ENCODE peak calls at places on chromosomes 13 and 19, in six cellular contexts. V is A549, I is right lobe of liver, R is upper lobe of left lung, M is IMR-90, N is heart left ventricle. Z is an unnamed sample. For H3K4me1, the result is how much of the 10 kb centered on the place peaks cover.

GRCh38 chr13:27792393-27793218 is at the start of gene GSX1:
- ATAC-seq in V (peak), I (peak), R (peak), M (peak), N (peak), Z (peak)

GRCh38 chr13:45299194-45299593 is 41.8 kb downstream of the TPT1 start:
- ATAC-seq in V (no peak), I (peak), R (no peak), M (no peak), N (no peak), Z (no peak)

GRCh38 chr13:112781881-112782361 is 92.1 kb downstream of the ATP11A start:
- ATAC-seq in V (no peak), I (peak), R (no peak), M (no peak), N (peak), Z (no peak)

GRCh38 chr19:5782322-5782721 is 2.2 kb downstream of the PRR22 start:
- ATAC-seq in V (peak), I (peak), R (no peak), M (no peak), N (no peak), Z (no peak)

GRCh38 chr19:1567848-1568227 is 287 bp downstream of the MEX3D start:
- ATAC-seq in V (no peak), I (no peak), R (no peak), M (peak), N (no peak), Z (peak)

GRCh38 chr13:60220072-60220471 is 56.3 kb upstream of the DIAPH3 start:
- ATAC-seq in V (no peak), I (no peak), R (no peak), M (no peak), N (no peak), Z (no peak)

GRCh38 chr13:73672492-73672891 is 461.7 kb downstream of the KLF12 start:
- ATAC-seq in V (peak), I (peak), R (no peak), M (no peak), N (no peak), Z (no peak)

GRCh38 chr13:27679896-27680295 is 58.2 kb downstream of the POLR1D start:
- ATAC-seq in V (no peak), I (no peak), R (no peak), M (no peak), N (no peak), Z (no peak)

GRCh38 chr13:51453308-51453958 is 597 bp upstream of the INTS6 start:
- ATAC-seq in V (peak), I (peak), R (peak), M (peak), N (no peak), Z (peak)

DNA sequence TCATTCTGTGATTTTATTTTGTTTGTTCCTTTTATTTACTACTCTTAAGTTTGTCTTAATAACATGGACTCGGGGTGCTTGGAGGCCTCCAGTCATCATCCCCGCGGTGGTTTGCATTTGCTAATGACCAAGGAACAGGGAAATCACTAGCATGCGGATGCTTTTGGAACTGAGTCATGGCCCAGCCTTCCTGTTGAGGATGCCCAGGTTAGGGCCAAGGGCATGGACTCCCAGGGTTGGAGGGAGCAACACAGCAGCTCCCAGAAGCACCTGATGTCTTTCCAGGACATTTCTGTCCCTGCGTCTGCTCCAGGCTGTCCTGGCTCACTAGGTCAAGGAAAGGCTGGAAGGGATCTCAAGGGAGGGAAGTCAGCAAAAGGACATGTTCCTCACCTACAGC is 423.7 kb upstream of the TSHZ3 start:
- ATAC-seq in V (no peak), I (no peak), R (no peak), M (no peak), N (no peak), Z (no peak)
- TF ChIP-seq POLR2A in V (no peak), I (no peak), R (no peak), M (no peak), N (no peak), Z (no peak)

GRCh38 chr19:35104361-35104760 is 11.3 kb upstream of the FXYD3 start:
- ATAC-seq in V (peak), I (no peak), R (no peak), M (no peak), N (no peak), Z (no peak)
- H3K27ac ChIP-seq in V (no peak), I (no peak), R (no peak), M (no peak), N (no peak), Z (no peak)

GRCh38 chr13:114315074-114315785 is 927 bp downstream of the CHAMP1 start:
- ATAC-seq in V (no peak), I (no peak), R (no peak), M (no peak), N (no peak), Z (no peak)
- H3K4me1 ChIP-seq in V (under half), I (under half), R (under half), M (under half), N (under half), Z (under half)

GRCh38 chr19:2780284-2780683 is 2.8 kb downstream of the SGTA start:
- ATAC-seq in V (no peak), I (no peak), R (no peak), M (no peak), N (no peak), Z (no peak)

GRCh38 chr19:2783781-2784145 is 690 bp upstream of the SGTA start:
- ATAC-seq in V (no peak), I (no peak), R (no peak), M (no peak), N (no peak), Z (no peak)

GRCh38 chr19:2785244-2786000 is at the start of gene THOP1:
- ATAC-seq in V (peak), I (peak), R (peak), M (peak), N (peak), Z (peak)

GRCh38 chr19:2782357-2782935 is 627 bp downstream of the SGTA start:
- ATAC-seq in V (no peak), I (no peak), R (no peak), M (no peak), N (no peak), Z (no peak)

GRCh38 chr19:2782936-2783780 is at the start of gene SGTA:
- ATAC-seq in V (peak), I (peak), R (peak), M (peak), N (peak), Z (peak)
- TF ChIP-seq POLR2A in V (peak), I (peak), R (peak), M (peak), N (peak), Z (peak)

GRCh38 chr19:35125746-35126623 is 8.9 kb downstream of the LGI4 start:
- ATAC-seq in V (no peak), I (no peak), R (no peak), M (no peak), N (no peak), Z (no peak)

GRCh38 chr19:35122687-35123551 is 7.3 kb downstream of the FXYD3 start:
- ATAC-seq in V (no peak), I (no peak), R (no peak), M (no peak), N (no peak), Z (no peak)

GRCh38 chr19:35125270-35125717 is 9.6 kb downstream of the LGI4 start:
- ATAC-seq in V (no peak), I (no peak), R (no peak), M (no peak), N (no peak), Z (no peak)

GRCh38 chr19:35123573-35123972 is 8.0 kb downstream of the FXYD3 start:
- ATAC-seq in V (no peak), I (no peak), R (peak), M (no peak), N (peak), Z (peak)

GRCh38 chr19:35124098-35125060 is 8.8 kb downstream of the FXYD3 start:
- ATAC-seq in V (peak), I (peak), R (peak), M (peak), N (peak), Z (peak)
- H3K27ac ChIP-seq in V (peak), I (peak), R (peak), M (peak), N (peak), Z (peak)

GRCh38 chr19:4402171-4403004 is at the start of gene CHAF1A:
- ATAC-seq in V (peak), I (peak), R (peak), M (peak), N (peak), Z (peak)
- H3K4me1 ChIP-seq in V (under half), I (under half), R (under half), M (under half), N (under half), Z (half or more)

DNA sequence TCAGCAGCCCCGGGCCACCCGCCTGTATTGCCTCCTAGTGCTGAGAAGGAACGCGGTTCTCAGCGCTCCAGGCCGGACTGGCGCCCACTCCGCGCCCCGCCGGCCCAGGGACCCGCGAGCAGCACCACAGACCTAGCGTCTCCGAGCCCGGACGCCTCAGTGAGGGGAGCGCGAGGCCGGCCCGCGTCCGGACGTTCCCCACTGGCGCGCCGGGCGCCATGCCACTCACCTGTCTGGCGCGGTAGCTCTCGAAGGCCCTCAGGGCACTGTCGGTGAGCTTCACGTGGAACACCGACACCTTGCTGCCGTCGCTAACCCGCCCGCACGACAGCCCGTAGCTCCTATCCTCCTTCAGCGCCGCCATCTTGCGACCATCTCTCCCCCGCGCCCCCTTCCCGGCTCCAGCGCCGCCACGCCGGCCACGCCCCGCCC is at the start of gene ELL:
- ATAC-seq in V (peak), I (peak), R (no peak), M (peak), N (no peak), Z (peak)
- TF ChIP-seq POLR2A in V (peak), I (peak), R (peak), M (peak), N (peak), Z (peak)

DNA sequence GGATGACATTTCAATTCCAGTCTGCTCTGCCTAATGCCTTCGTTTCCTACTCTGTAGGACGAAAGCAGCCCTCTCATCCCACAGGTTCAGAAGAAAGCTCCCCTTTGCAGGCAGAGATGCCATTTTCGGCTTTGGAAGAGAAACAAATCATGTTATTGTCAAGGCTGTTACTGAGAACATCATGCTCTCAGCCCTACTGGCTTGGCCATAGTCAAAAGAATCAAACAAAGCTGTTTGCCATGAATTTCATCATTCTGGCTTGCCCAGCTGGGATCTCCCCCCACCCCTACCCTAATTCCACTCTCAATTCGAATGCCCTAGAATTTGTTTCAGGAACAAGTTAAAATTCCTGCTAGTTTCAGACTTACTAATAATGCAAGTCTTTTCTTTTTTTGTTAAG is 162.3 kb upstream of the SERP2 start:
- ATAC-seq in V (no peak), I (no peak), R (no peak), M (no peak), N (no peak), Z (peak)
- H3K27ac ChIP-seq in V (peak), I (no peak), R (no peak), M (no peak), N (no peak), Z (peak)

GRCh38 chr13:33640832-33641231 is 177.1 kb upstream of the RFC3 start:
- ATAC-seq in V (no peak), I (no peak), R (no peak), M (no peak), N (no peak), Z (no peak)
- H3K4me1 ChIP-seq in V (half or more), I (under half), R (under half), M (under half), N (under half), Z (under half)